ENCODE peak calls at places on chromosomes 1 and 21, in eight cellular contexts. F is CD8-positive, alpha-beta T cell; G is A549; D is AG04450; Q is adrenal gland; B is lower lobe of right lung; A is brain microvascular endothelial cell; Y is GM23338. X is an unnamed sample.

GRCh38 chr1:155179107-155180031 is 5.7 kb downstream of the TRIM46 start:
- DNase-seq in F (no peak), G (no peak), D (no peak), Q (peak), B (no peak), A (no peak), Y (no peak), X (no peak)

GRCh38 chr1:6126521-6127067 is 53.5 kb downstream of the CHD5 start:
- DNase-seq in F (no peak), G (no peak), D (no peak), Q (no peak), B (peak), A (no peak), Y (no peak), X (no peak)

GRCh38 chr1:116268211-116268610 is 104.8 kb upstream of the ATP1A1 start:
- DNase-seq in F (no peak), G (peak), D (no peak), Q (peak), B (peak), A (no peak), Y (no peak), X (no peak)

GRCh38 chr1:100627018-100627716 is 89.2 kb downstream of the GPR88 start:
- DNase-seq in F (no peak), G (no peak), D (peak), Q (no peak), B (no peak), A (peak), Y (no peak), X (no peak)

GRCh38 chr1:41891403-41891896 is 27.3 kb downstream of the HIVEP3 start:
- DNase-seq in F (peak), G (no peak), D (no peak), Q (no peak), B (peak), A (no peak), Y (peak), X (no peak)

GRCh38 chr1:109091196-109092193 is 931 bp downstream of the TMEM167B start:
- DNase-seq in F (no peak), G (peak), D (no peak), Q (no peak), B (no peak), A (peak), Y (peak), X (no peak)

GRCh38 chr1:67754526-67754920 is 69.5 kb downstream of the GADD45A start:
- DNase-seq in F (no peak), G (no peak), D (no peak), Q (no peak), B (no peak), A (no peak), Y (no peak), X (no peak)

GRCh38 chr1:240242601-240243144 is 151.0 kb downstream of the FMN2 start:
- DNase-seq in F (no peak), G (no peak), D (peak), Q (no peak), B (no peak), A (peak), Y (no peak), X (no peak)

GRCh38 chr1:31609512-31609911 is 8.0 kb upstream of the HCRTR1 start:
- DNase-seq in F (no peak), G (no peak), D (no peak), Q (no peak), B (no peak), A (no peak), Y (no peak), X (no peak)

GRCh38 chr1:240687820-240688219 is 75.9 kb upstream of the GREM2 start:
- DNase-seq in F (no peak), G (no peak), D (no peak), Q (no peak), B (no peak), A (no peak), Y (no peak), X (no peak)

GRCh38 chr21:33987461-33987860 is 71.9 kb upstream of the ATP5PO start:
- DNase-seq in F (no peak), G (no peak), D (no peak), Q (no peak), B (no peak), A (no peak), Y (no peak), X (no peak)

GRCh38 chr1:72109916-72110315 is 172.4 kb downstream of the NEGR1 start:
- DNase-seq in F (no peak), G (no peak), D (no peak), Q (no peak), B (no peak), A (no peak), Y (no peak), X (no peak)

GRCh38 chr1:37989381-37989930 is 366 bp downstream of the SF3A3 start:
- DNase-seq in F (no peak), G (no peak), D (no peak), Q (no peak), B (peak), A (no peak), Y (peak), X (no peak)

GRCh38 chr1:225427249-225428065 is at the start of gene LBR:
- DNase-seq in F (no peak), G (no peak), D (no peak), Q (peak), B (peak), A (no peak), Y (peak), X (no peak)

GRCh38 chr21:39144191-39144590 is 39.1 kb downstream of the PSMG1 start:
- DNase-seq in F (no peak), G (no peak), D (no peak), Q (no peak), B (no peak), A (no peak), Y (no peak), X (no peak)

GRCh38 chr21:45543371-45543709 is 1.1 kb upstream of the SLC19A1 start:
- DNase-seq in F (peak), G (no peak), D (no peak), Q (no peak), B (peak), A (no peak), Y (no peak), X (no peak)

GRCh38 chr1:43451157-43451591 is 2.6 kb downstream of the HYI start:
- DNase-seq in F (peak), G (no peak), D (no peak), Q (peak), B (no peak), A (no peak), Y (no peak), X (no peak)

GRCh38 chr21:31946236-31946635 is 73.4 kb downstream of the HUNK start:
- DNase-seq in F (no peak), G (no peak), D (no peak), Q (no peak), B (no peak), A (no peak), Y (no peak), X (no peak)

GRCh38 chr1:198794498-198794897 is 155.7 kb downstream of the PTPRC start:
- DNase-seq in F (no peak), G (no peak), D (peak), Q (no peak), B (no peak), A (no peak), Y (no peak), X (no peak)

GRCh38 chr21:33212159-33212851 is 17.4 kb upstream of the IFNAR2 start:
- DNase-seq in F (no peak), G (no peak), D (peak), Q (no peak), B (no peak), A (peak), Y (no peak), X (no peak)

GRCh38 chr1:54814148-54814498 is 13.0 kb upstream of the TTC22 start:
- DNase-seq in F (no peak), G (no peak), D (no peak), Q (no peak), B (no peak), A (no peak), Y (no peak), X (no peak)

GRCh38 chr1:23923592-23924495 is 10.7 kb upstream of the CNR2 start:
- DNase-seq in F (no peak), G (no peak), D (no peak), Q (no peak), B (no peak), A (no peak), Y (no peak), X (no peak)

GRCh38 chr21:36065497-36066036 is 4.3 kb upstream of the CBR1 start:
- DNase-seq in F (no peak), G (no peak), D (no peak), Q (no peak), B (no peak), A (peak), Y (no peak), X (no peak)

GRCh38 chr21:15272171-15272570 is 207.4 kb upstream of the NRIP1 start:
- DNase-seq in F (no peak), G (no peak), D (no peak), Q (no peak), B (no peak), A (no peak), Y (no peak), X (no peak)

GRCh38 chr1:89050649-89051033 is 14.4 kb downstream of the GBP1 start:
- DNase-seq in F (no peak), G (no peak), D (no peak), Q (no peak), B (peak), A (no peak), Y (no peak), X (no peak)

GRCh38 chr1:66266756-66267155 is 267.2 kb upstream of the SGIP1 start:
- DNase-seq in F (no peak), G (no peak), D (no peak), Q (no peak), B (no peak), A (no peak), Y (no peak), X (no peak)

GRCh38 chr1:171877711-171878110 is 36.4 kb downstream of the DNM3 start:
- DNase-seq in F (no peak), G (no peak), D (no peak), Q (no peak), B (no peak), A (no peak), Y (no peak), X (no peak)

GRCh38 chr1:6962390-6962955 is 177.2 kb downstream of the CAMTA1 start:
- DNase-seq in F (no peak), G (peak), D (no peak), Q (peak), B (no peak), A (no peak), Y (peak), X (peak)

GRCh38 chr1:229316166-229316565 is 26.7 kb downstream of the CCSAP start:
- DNase-seq in F (no peak), G (no peak), D (no peak), Q (no peak), B (no peak), A (no peak), Y (no peak), X (no peak)

GRCh38 chr1:227765261-227766014 is 30.2 kb downstream of the SNAP47 start:
- DNase-seq in F (no peak), G (no peak), D (no peak), Q (no peak), B (peak), A (no peak), Y (no peak), X (no peak)

GRCh38 chr21:41808846-41809245 is 42.0 kb upstream of the RIPK4 start:
- DNase-seq in F (no peak), G (no peak), D (no peak), Q (no peak), B (no peak), A (no peak), Y (no peak), X (no peak)

GRCh38 chr1:101697057-101697456 is 299.7 kb downstream of the OLFM3 start:
- DNase-seq in F (no peak), G (no peak), D (no peak), Q (no peak), B (no peak), A (no peak), Y (no peak), X (no peak)

GRCh38 chr1:95043141-95043980 is 29.4 kb downstream of the ALG14 start:
- DNase-seq in F (peak), G (peak), D (peak), Q (peak), B (peak), A (peak), Y (peak), X (no peak)

GRCh38 chr21:32515869-32516268 is 69.5 kb downstream of the TCP10L start:
- DNase-seq in F (no peak), G (no peak), D (no peak), Q (no peak), B (no peak), A (peak), Y (no peak), X (no peak)

GRCh38 chr1:68028566-68028965 is 21.9 kb downstream of the DIRAS3 start:
- DNase-seq in F (no peak), G (no peak), D (no peak), Q (no peak), B (no peak), A (no peak), Y (no peak), X (no peak)

GRCh38 chr1:6334261-6334993 is 59.1 kb downstream of the ACOT7 start:
- DNase-seq in F (no peak), G (no peak), D (no peak), Q (no peak), B (no peak), A (no peak), Y (no peak), X (no peak)

DNA sequence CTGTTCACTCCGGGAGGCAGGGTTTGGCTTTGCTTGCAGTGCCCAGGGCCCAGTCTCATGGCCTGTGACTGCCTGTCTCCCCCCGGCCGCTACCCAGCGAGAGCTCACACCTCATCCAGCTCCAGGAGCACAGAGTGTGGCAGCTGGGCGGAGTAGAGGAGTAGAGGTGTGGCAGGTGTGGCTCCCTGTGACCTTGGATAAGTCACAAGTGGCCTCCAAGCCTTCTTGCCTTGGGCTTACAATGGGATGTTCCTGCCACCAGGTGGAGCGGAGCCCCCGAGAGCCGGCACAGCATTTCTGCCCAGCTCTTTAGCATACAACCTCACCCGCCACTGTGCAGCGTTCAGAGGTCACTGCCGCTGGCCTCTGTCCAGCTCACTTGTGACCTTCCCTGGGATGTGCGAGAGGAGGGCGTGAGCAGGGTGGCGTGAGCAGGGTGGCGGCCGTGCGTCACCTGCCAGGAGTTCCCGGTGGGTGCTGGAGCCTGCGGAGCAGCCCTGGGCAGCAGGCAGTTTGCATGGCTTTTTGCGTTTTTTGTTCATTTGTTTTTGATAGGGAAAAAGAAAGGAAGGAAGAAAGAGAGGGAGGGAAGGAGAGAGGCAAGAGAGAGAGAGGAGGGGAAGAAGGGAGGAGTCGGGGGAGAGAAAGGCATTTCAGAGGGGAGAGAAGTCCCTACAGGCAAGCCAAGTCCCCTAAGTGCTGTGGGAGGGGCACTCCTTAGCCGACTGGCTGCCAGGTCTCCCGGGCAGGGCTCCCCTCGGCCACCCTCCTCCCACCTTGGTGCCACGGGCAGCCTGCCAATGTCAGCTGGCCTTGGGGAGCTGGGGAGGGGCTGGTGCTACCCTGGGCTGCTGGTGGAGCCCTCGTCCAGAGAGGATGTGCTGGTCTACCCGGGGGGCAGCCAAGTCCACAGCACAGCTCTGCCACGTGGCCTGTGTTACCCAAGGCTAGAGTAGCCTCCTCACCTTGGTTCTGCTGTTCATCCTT is 42.6 kb downstream of the CRYAA start:
- DNase-seq in F (peak), G (no peak), D (no peak), Q (peak), B (peak), A (no peak), Y (peak), X (no peak)
- TF ChIP-seq CTCF in F (no peak), G (no peak), D (peak), Q (peak), B (peak), A (peak), Y (peak), X (peak)

DNA sequence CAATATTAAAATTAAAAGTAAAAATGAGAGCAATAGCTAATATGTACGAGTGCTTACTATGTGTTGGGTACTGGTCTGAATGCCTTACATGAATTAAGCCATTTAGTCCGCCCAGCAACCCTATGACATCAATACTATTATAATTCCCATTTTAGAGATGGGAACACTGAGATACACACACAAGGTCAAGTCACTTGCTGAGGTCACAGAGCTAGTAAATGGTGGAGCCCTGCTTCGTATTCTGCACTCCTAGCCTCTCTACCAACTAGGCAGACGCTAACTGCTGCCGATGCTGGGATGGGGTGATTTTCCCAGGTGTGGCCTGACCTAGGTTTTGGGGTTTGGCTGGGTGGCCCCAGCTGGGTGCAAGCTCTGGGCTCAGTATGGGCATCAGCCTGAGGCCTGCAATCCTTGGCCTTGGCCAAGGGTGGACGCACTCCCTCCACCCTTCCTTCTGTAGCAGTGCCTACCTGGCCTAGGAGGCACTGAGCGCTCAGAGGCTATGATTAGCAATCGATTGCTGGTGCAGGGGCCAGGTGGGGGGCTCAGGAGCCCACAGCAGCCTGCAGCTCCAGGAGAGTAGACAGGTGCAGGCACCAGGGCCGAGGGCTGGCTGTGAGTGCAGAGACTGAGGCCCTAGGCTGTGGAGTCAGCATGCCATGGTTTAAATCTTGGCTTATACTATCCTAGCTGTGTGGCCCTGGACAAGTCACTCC is 2.7 kb downstream of the FAM131C start:
- DNase-seq in F (no peak), G (no peak), D (no peak), Q (no peak), B (no peak), A (no peak), Y (no peak), X (no peak)
- H3K4me3 ChIP-seq in F (no peak), G (no peak), D (no peak), Q (no peak), B (no peak), A (no peak), Y (no peak), X (no peak)

DNA sequence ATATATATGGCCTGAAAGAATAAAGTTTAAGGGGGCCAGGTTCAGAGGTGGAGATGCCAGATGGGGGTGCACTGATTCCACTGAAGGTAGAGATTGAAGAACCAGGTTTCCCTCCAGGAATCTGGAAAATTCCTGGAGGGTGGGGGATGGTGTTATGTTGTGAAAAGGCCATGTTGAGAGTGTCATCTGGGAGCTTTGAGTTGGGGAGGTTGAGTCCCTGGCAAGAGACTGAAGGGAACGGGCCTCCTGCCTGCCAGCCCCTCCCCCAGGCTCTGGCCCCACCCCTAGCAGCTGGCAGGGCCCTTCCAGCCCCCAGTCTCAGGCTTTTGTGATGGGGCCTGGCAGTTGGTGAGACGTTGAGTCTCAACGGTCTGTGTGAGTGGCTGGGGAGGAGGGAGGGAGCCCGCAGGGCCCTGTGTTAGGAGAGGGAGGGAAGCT is 4.1 kb downstream of the PTPRU start:
- DNase-seq in F (no peak), G (no peak), D (no peak), Q (no peak), B (no peak), A (no peak), Y (peak), X (no peak)
- TF ChIP-seq CTCF in F (no peak), G (no peak), D (peak), Q (no peak), B (no peak), A (no peak), Y (peak), X (peak)

DNA sequence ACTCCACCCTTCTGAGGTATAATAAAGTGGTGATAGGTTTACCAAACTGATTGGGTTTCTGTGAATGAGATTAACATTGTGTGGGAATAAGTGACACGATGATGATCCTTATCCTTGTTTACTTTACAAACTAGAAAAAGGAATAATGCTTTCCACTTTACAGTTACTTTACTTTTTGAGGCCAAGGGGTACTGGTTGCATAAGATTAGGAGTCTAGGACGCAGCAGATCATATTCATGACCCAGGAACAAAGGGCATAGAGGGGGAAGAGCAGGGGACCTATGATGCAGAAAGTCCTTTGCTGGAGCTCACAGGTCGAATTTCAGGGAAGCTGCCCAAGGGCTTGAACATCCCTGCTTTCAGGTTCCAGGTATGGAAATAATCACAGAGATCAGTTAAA is 20.4 kb downstream of the FGGY start:
- DNase-seq in F (no peak), G (no peak), D (no peak), Q (no peak), B (no peak), A (no peak), Y (no peak), X (no peak)
- H3K4me3 ChIP-seq in F (no peak), G (no peak), D (no peak), Q (no peak), B (peak), A (no peak), Y (no peak), X (no peak)

GRCh38 chr1:158509471-158510161 is 37.6 kb downstream of the OR10R2 start:
- DNase-seq in F (no peak), G (no peak), D (no peak), Q (no peak), B (no peak), A (no peak), Y (no peak), X (no peak)

GRCh38 chr1:158507511-158507910 is 35.5 kb downstream of the OR10R2 start:
- DNase-seq in F (no peak), G (no peak), D (no peak), Q (no peak), B (no peak), A (no peak), Y (no peak), X (no peak)

GRCh38 chr1:158506369-158506987 is 34.5 kb downstream of the OR10R2 start:
- DNase-seq in F (no peak), G (no peak), D (no peak), Q (peak), B (peak), A (peak), Y (peak), X (no peak)
- TF ChIP-seq CTCF in F (peak), G (no peak), D (peak), Q (peak), B (peak), A (no peak), Y (peak), X (no peak)